ENCODE peak calls at places on chromosomes 7 and 10, in seven cellular contexts. One of them, this sample, is unnamed.
A peak's percentile ranks its signal among the peaks of the same experiment; 100 is the strongest.

GRCh38 chr7:66591801-66592596 is 36.7 kb upstream of the KCTD7 start:
- DNase-seq in fibroblast of gingiva: peak; percentile 84
- DNase-seq in HuH-7: peak; percentile 99
- DNase-seq in IMR-90: peak; percentile 90
- DNase-seq in activated CD4-positive, alpha-beta T cell treated with anti-CD3 and anti-CD28 coated beads for 36 hours: peak; percentile 96
- DNase-seq in AG09309: no peak
- DNase-seq in DMS79 treated with DMSO at 0.1 percent for 48 hours: peak; percentile 76
- DNase-seq in this sample: peak; percentile 92

GRCh38 chr10:88901610-88902327 is 21.7 kb downstream of the STAMBPL1 start:
- DNase-seq in DMS79 treated with DMSO at 0.1 percent for 48 hours: no peak
- DNase-seq in HuH-7: no peak
- DNase-seq in fibroblast of gingiva: no peak
- DNase-seq in IMR-90: peak; percentile 80
- DNase-seq in AG09309: no peak
- DNase-seq in activated CD4-positive, alpha-beta T cell treated with anti-CD3 and anti-CD28 coated beads for 36 hours: peak; percentile 16
- DNase-seq in this sample: no peak

GRCh38 chr7:7565746-7566650 is 686 bp upstream of the MIOS start:
- DNase-seq in fibroblast of gingiva: no peak
- DNase-seq in DMS79 treated with DMSO at 0.1 percent for 48 hours: no peak
- DNase-seq in HuH-7: no peak
- DNase-seq in activated CD4-positive, alpha-beta T cell treated with anti-CD3 and anti-CD28 coated beads for 36 hours: no peak
- DNase-seq in IMR-90: no peak
- DNase-seq in AG09309: no peak
- DNase-seq in this sample: no peak

GRCh38 chr10:118970770-118971169 is 58.7 kb upstream of the NANOS1 start:
- DNase-seq in fibroblast of gingiva: no peak
- DNase-seq in DMS79 treated with DMSO at 0.1 percent for 48 hours: no peak
- DNase-seq in HuH-7: no peak
- DNase-seq in activated CD4-positive, alpha-beta T cell treated with anti-CD3 and anti-CD28 coated beads for 36 hours: no peak
- DNase-seq in AG09309: no peak
- DNase-seq in IMR-90: no peak
- DNase-seq in this sample: no peak

GRCh38 chr10:94412439-94412838 is 10.1 kb downstream of the TBC1D12 start:
- DNase-seq in activated CD4-positive, alpha-beta T cell treated with anti-CD3 and anti-CD28 coated beads for 36 hours: no peak
- DNase-seq in fibroblast of gingiva: peak; percentile 54
- DNase-seq in DMS79 treated with DMSO at 0.1 percent for 48 hours: no peak
- DNase-seq in AG09309: no peak
- DNase-seq in IMR-90: peak; percentile 68
- DNase-seq in HuH-7: no peak
- DNase-seq in this sample: no peak

GRCh38 chr7:5689118-5689517 is 92.3 kb downstream of the RNF216 start:
- DNase-seq in DMS79 treated with DMSO at 0.1 percent for 48 hours: no peak
- DNase-seq in activated CD4-positive, alpha-beta T cell treated with anti-CD3 and anti-CD28 coated beads for 36 hours: peak; percentile 83
- DNase-seq in fibroblast of gingiva: peak; percentile 65
- DNase-seq in AG09309: no peak
- DNase-seq in IMR-90: peak; percentile 69
- DNase-seq in HuH-7: no peak
- DNase-seq in this sample: no peak

GRCh38 chr10:132389631-132390454 is 7.2 kb upstream of the PWWP2B start:
- DNase-seq in HuH-7: no peak
- DNase-seq in DMS79 treated with DMSO at 0.1 percent for 48 hours: peak; percentile 6
- DNase-seq in IMR-90: no peak
- DNase-seq in AG09309: no peak
- DNase-seq in activated CD4-positive, alpha-beta T cell treated with anti-CD3 and anti-CD28 coated beads for 36 hours: no peak
- DNase-seq in fibroblast of gingiva: peak; percentile 45
- DNase-seq in this sample: peak; percentile 9

GRCh38 chr7:92915348-92915747 is 79.0 kb upstream of the CDK6 start:
- DNase-seq in AG09309: no peak
- DNase-seq in IMR-90: no peak
- DNase-seq in activated CD4-positive, alpha-beta T cell treated with anti-CD3 and anti-CD28 coated beads for 36 hours: no peak
- DNase-seq in HuH-7: no peak
- DNase-seq in fibroblast of gingiva: no peak
- DNase-seq in DMS79 treated with DMSO at 0.1 percent for 48 hours: no peak
- DNase-seq in this sample: no peak

GRCh38 chr10:121812031-121812430 is 115.8 kb downstream of the ATE1 start:
- DNase-seq in DMS79 treated with DMSO at 0.1 percent for 48 hours: no peak
- DNase-seq in IMR-90: no peak
- DNase-seq in HuH-7: no peak
- DNase-seq in fibroblast of gingiva: no peak
- DNase-seq in activated CD4-positive, alpha-beta T cell treated with anti-CD3 and anti-CD28 coated beads for 36 hours: no peak
- DNase-seq in AG09309: no peak
- DNase-seq in this sample: no peak

GRCh38 chr7:121330053-121330833 is 1.4 kb downstream of the WNT16 start:
- DNase-seq in activated CD4-positive, alpha-beta T cell treated with anti-CD3 and anti-CD28 coated beads for 36 hours: peak; percentile 14
- DNase-seq in DMS79 treated with DMSO at 0.1 percent for 48 hours: no peak
- DNase-seq in HuH-7: no peak
- DNase-seq in fibroblast of gingiva: no peak
- DNase-seq in AG09309: no peak
- DNase-seq in IMR-90: no peak
- DNase-seq in this sample: no peak

GRCh38 chr10:129959544-129960492 is 4.3 kb downstream of the EBF3 start:
- DNase-seq in AG09309: no peak
- DNase-seq in DMS79 treated with DMSO at 0.1 percent for 48 hours: no peak
- DNase-seq in activated CD4-positive, alpha-beta T cell treated with anti-CD3 and anti-CD28 coated beads for 36 hours: no peak
- DNase-seq in IMR-90: no peak
- DNase-seq in HuH-7: no peak
- DNase-seq in fibroblast of gingiva: no peak
- DNase-seq in this sample: peak; percentile 62

GRCh38 chr7:147605326-147605725 is 985.2 kb upstream of the C7orf33 start:
- DNase-seq in IMR-90: no peak
- DNase-seq in DMS79 treated with DMSO at 0.1 percent for 48 hours: no peak
- DNase-seq in HuH-7: no peak
- DNase-seq in fibroblast of gingiva: no peak
- DNase-seq in activated CD4-positive, alpha-beta T cell treated with anti-CD3 and anti-CD28 coated beads for 36 hours: no peak
- DNase-seq in AG09309: no peak
- DNase-seq in this sample: no peak

GRCh38 chr7:133585003-133585668 is 332.3 kb downstream of the EXOC4 start:
- DNase-seq in fibroblast of gingiva: no peak
- DNase-seq in HuH-7: no peak
- DNase-seq in DMS79 treated with DMSO at 0.1 percent for 48 hours: no peak
- DNase-seq in AG09309: no peak
- DNase-seq in IMR-90: no peak
- DNase-seq in activated CD4-positive, alpha-beta T cell treated with anti-CD3 and anti-CD28 coated beads for 36 hours: no peak
- DNase-seq in this sample: no peak

GRCh38 chr10:44946201-44946600 is 13.4 kb upstream of the RASSF4 start:
- DNase-seq in HuH-7: no peak
- DNase-seq in IMR-90: peak; percentile 63
- DNase-seq in fibroblast of gingiva: no peak
- DNase-seq in DMS79 treated with DMSO at 0.1 percent for 48 hours: no peak
- DNase-seq in AG09309: no peak
- DNase-seq in activated CD4-positive, alpha-beta T cell treated with anti-CD3 and anti-CD28 coated beads for 36 hours: no peak
- DNase-seq in this sample: no peak

GRCh38 chr10:120732067-120732466 is 119.1 kb upstream of the WDR11 start:
- DNase-seq in DMS79 treated with DMSO at 0.1 percent for 48 hours: no peak
- DNase-seq in fibroblast of gingiva: no peak
- DNase-seq in AG09309: no peak
- DNase-seq in activated CD4-positive, alpha-beta T cell treated with anti-CD3 and anti-CD28 coated beads for 36 hours: no peak
- DNase-seq in HuH-7: no peak
- DNase-seq in IMR-90: no peak
- DNase-seq in this sample: no peak

GRCh38 chr7:91126762-91127161 is 137.5 kb upstream of the FZD1 start:
- DNase-seq in IMR-90: no peak
- DNase-seq in HuH-7: no peak
- DNase-seq in AG09309: no peak
- DNase-seq in activated CD4-positive, alpha-beta T cell treated with anti-CD3 and anti-CD28 coated beads for 36 hours: no peak
- DNase-seq in fibroblast of gingiva: no peak
- DNase-seq in DMS79 treated with DMSO at 0.1 percent for 48 hours: no peak
- DNase-seq in this sample: no peak

GRCh38 chr7:155418941-155419755 is 38.8 kb upstream of the EN2 start:
- DNase-seq in activated CD4-positive, alpha-beta T cell treated with anti-CD3 and anti-CD28 coated beads for 36 hours: no peak
- DNase-seq in DMS79 treated with DMSO at 0.1 percent for 48 hours: no peak
- DNase-seq in fibroblast of gingiva: no peak
- DNase-seq in IMR-90: no peak
- DNase-seq in HuH-7: no peak
- DNase-seq in AG09309: no peak
- DNase-seq in this sample: no peak

GRCh38 chr10:112952282-112952991 is 2.4 kb downstream of the TCF7L2 start:
- DNase-seq in AG09309: no peak
- DNase-seq in IMR-90: peak; percentile 38
- DNase-seq in fibroblast of gingiva: no peak
- DNase-seq in HuH-7: no peak
- DNase-seq in DMS79 treated with DMSO at 0.1 percent for 48 hours: no peak
- DNase-seq in activated CD4-positive, alpha-beta T cell treated with anti-CD3 and anti-CD28 coated beads for 36 hours: peak; percentile 16
- DNase-seq in this sample: no peak

GRCh38 chr7:2945171-2945570 is 98.5 kb downstream of the CARD11 start:
- DNase-seq in DMS79 treated with DMSO at 0.1 percent for 48 hours: no peak
- DNase-seq in AG09309: no peak
- DNase-seq in HuH-7: no peak
- DNase-seq in fibroblast of gingiva: no peak
- DNase-seq in activated CD4-positive, alpha-beta T cell treated with anti-CD3 and anti-CD28 coated beads for 36 hours: peak; percentile 2
- DNase-seq in IMR-90: no peak
- DNase-seq in this sample: no peak

GRCh38 chr10:92573091-92573797 is 649 bp downstream of the IDE start:
- DNase-seq in IMR-90: peak; percentile 36
- DNase-seq in AG09309: no peak
- DNase-seq in DMS79 treated with DMSO at 0.1 percent for 48 hours: peak; percentile 6
- DNase-seq in activated CD4-positive, alpha-beta T cell treated with anti-CD3 and anti-CD28 coated beads for 36 hours: peak; percentile 70
- DNase-seq in HuH-7: peak; percentile 21
- DNase-seq in fibroblast of gingiva: peak; percentile 46
- DNase-seq in this sample: no peak

GRCh38 chr7:130891254-130892094 is 157.5 kb upstream of the KLF14 start:
- DNase-seq in AG09309: peak; percentile 85
- DNase-seq in fibroblast of gingiva: peak; percentile 96
- DNase-seq in DMS79 treated with DMSO at 0.1 percent for 48 hours: no peak
- DNase-seq in activated CD4-positive, alpha-beta T cell treated with anti-CD3 and anti-CD28 coated beads for 36 hours: peak; percentile 8
- DNase-seq in HuH-7: no peak
- DNase-seq in IMR-90: peak; percentile 96
- DNase-seq in this sample: peak; percentile 88

GRCh38 chr10:4431114-4431862 is 394.7 kb upstream of the AKR1E2 start:
- DNase-seq in activated CD4-positive, alpha-beta T cell treated with anti-CD3 and anti-CD28 coated beads for 36 hours: no peak
- DNase-seq in fibroblast of gingiva: peak; percentile 17
- DNase-seq in HuH-7: no peak
- DNase-seq in IMR-90: peak; percentile 88
- DNase-seq in DMS79 treated with DMSO at 0.1 percent for 48 hours: no peak
- DNase-seq in AG09309: peak; percentile 18
- DNase-seq in this sample: no peak

GRCh38 chr10:30454744-30455498 is 20.9 kb downstream of the MAP3K8 start:
- DNase-seq in activated CD4-positive, alpha-beta T cell treated with anti-CD3 and anti-CD28 coated beads for 36 hours: no peak
- DNase-seq in fibroblast of gingiva: peak; percentile 97
- DNase-seq in DMS79 treated with DMSO at 0.1 percent for 48 hours: no peak
- DNase-seq in HuH-7: no peak
- DNase-seq in IMR-90: peak; percentile 86
- DNase-seq in AG09309: peak; percentile 90
- DNase-seq in this sample: no peak

GRCh38 chr10:21479553-21480315 is 45.7 kb downstream of the SKIDA1 start:
- DNase-seq in DMS79 treated with DMSO at 0.1 percent for 48 hours: no peak
- DNase-seq in HuH-7: no peak
- DNase-seq in IMR-90: no peak
- DNase-seq in activated CD4-positive, alpha-beta T cell treated with anti-CD3 and anti-CD28 coated beads for 36 hours: no peak
- DNase-seq in AG09309: no peak
- DNase-seq in fibroblast of gingiva: no peak
- DNase-seq in this sample: no peak

GRCh38 chr10:96442017-96442643 is 71.6 kb downstream of the TLL2 start:
- DNase-seq in IMR-90: no peak
- DNase-seq in activated CD4-positive, alpha-beta T cell treated with anti-CD3 and anti-CD28 coated beads for 36 hours: no peak
- DNase-seq in fibroblast of gingiva: no peak
- DNase-seq in AG09309: no peak
- DNase-seq in HuH-7: no peak
- DNase-seq in DMS79 treated with DMSO at 0.1 percent for 48 hours: no peak
- DNase-seq in this sample: no peak

GRCh38 chr7:40595129-40595528 is 460.3 kb downstream of the SUGCT start:
- DNase-seq in AG09309: no peak
- DNase-seq in fibroblast of gingiva: no peak
- DNase-seq in DMS79 treated with DMSO at 0.1 percent for 48 hours: no peak
- DNase-seq in HuH-7: no peak
- DNase-seq in IMR-90: peak; percentile 28
- DNase-seq in activated CD4-positive, alpha-beta T cell treated with anti-CD3 and anti-CD28 coated beads for 36 hours: no peak
- DNase-seq in this sample: no peak

GRCh38 chr10:76184647-76185046 is 753.2 kb downstream of the LRMDA start:
- DNase-seq in IMR-90: no peak
- DNase-seq in DMS79 treated with DMSO at 0.1 percent for 48 hours: no peak
- DNase-seq in HuH-7: no peak
- DNase-seq in fibroblast of gingiva: no peak
- DNase-seq in activated CD4-positive, alpha-beta T cell treated with anti-CD3 and anti-CD28 coated beads for 36 hours: no peak
- DNase-seq in AG09309: no peak
- DNase-seq in this sample: no peak

GRCh38 chr10:6396652-6397051 is 183.4 kb downstream of the PRKCQ start:
- DNase-seq in DMS79 treated with DMSO at 0.1 percent for 48 hours: no peak
- DNase-seq in HuH-7: no peak
- DNase-seq in AG09309: peak; percentile 94
- DNase-seq in activated CD4-positive, alpha-beta T cell treated with anti-CD3 and anti-CD28 coated beads for 36 hours: no peak
- DNase-seq in fibroblast of gingiva: peak; percentile 96
- DNase-seq in IMR-90: peak; percentile 85
- DNase-seq in this sample: no peak

GRCh38 chr10:21329995-21330627 is 195.4 kb downstream of the SKIDA1 start:
- DNase-seq in fibroblast of gingiva: peak; percentile 88
- DNase-seq in HuH-7: no peak
- DNase-seq in DMS79 treated with DMSO at 0.1 percent for 48 hours: no peak
- DNase-seq in IMR-90: peak; percentile 92
- DNase-seq in activated CD4-positive, alpha-beta T cell treated with anti-CD3 and anti-CD28 coated beads for 36 hours: no peak
- DNase-seq in AG09309: peak; percentile 74
- DNase-seq in this sample: peak; percentile 35

GRCh38 chr10:82887488-82887887 is 1012.5 kb downstream of the NRG3 start:
- DNase-seq in IMR-90: no peak
- DNase-seq in AG09309: no peak
- DNase-seq in activated CD4-positive, alpha-beta T cell treated with anti-CD3 and anti-CD28 coated beads for 36 hours: no peak
- DNase-seq in HuH-7: no peak
- DNase-seq in fibroblast of gingiva: no peak
- DNase-seq in DMS79 treated with DMSO at 0.1 percent for 48 hours: no peak
- DNase-seq in this sample: no peak

GRCh38 chr7:54769203-54769602 is 10.2 kb upstream of the SEC61G start:
- DNase-seq in HuH-7: no peak
- DNase-seq in DMS79 treated with DMSO at 0.1 percent for 48 hours: no peak
- DNase-seq in fibroblast of gingiva: no peak
- DNase-seq in AG09309: no peak
- DNase-seq in activated CD4-positive, alpha-beta T cell treated with anti-CD3 and anti-CD28 coated beads for 36 hours: no peak
- DNase-seq in IMR-90: peak; percentile 16
- DNase-seq in this sample: no peak

GRCh38 chr7:12942599-12942998 is 255.2 kb downstream of the ARL4A start:
- DNase-seq in DMS79 treated with DMSO at 0.1 percent for 48 hours: no peak
- DNase-seq in IMR-90: no peak
- DNase-seq in activated CD4-positive, alpha-beta T cell treated with anti-CD3 and anti-CD28 coated beads for 36 hours: no peak
- DNase-seq in HuH-7: peak; percentile 27
- DNase-seq in fibroblast of gingiva: no peak
- DNase-seq in AG09309: no peak
- DNase-seq in this sample: no peak

GRCh38 chr7:42319631-42320030 is 82.6 kb upstream of the GLI3 start:
- DNase-seq in IMR-90: no peak
- DNase-seq in DMS79 treated with DMSO at 0.1 percent for 48 hours: no peak
- DNase-seq in HuH-7: no peak
- DNase-seq in AG09309: no peak
- DNase-seq in activated CD4-positive, alpha-beta T cell treated with anti-CD3 and anti-CD28 coated beads for 36 hours: no peak
- DNase-seq in fibroblast of gingiva: no peak
- DNase-seq in this sample: no peak

GRCh38 chr10:77163670-77164348 is 473.8 kb downstream of the KCNMA1 start:
- DNase-seq in activated CD4-positive, alpha-beta T cell treated with anti-CD3 and anti-CD28 coated beads for 36 hours: no peak
- DNase-seq in fibroblast of gingiva: peak; percentile 93
- DNase-seq in DMS79 treated with DMSO at 0.1 percent for 48 hours: no peak
- DNase-seq in IMR-90: peak; percentile 99
- DNase-seq in AG09309: peak; percentile 89
- DNase-seq in HuH-7: no peak
- DNase-seq in this sample: peak; percentile 75

GRCh38 chr7:113159746-113160339 is 41.5 kb upstream of the SMIM30 start:
- DNase-seq in DMS79 treated with DMSO at 0.1 percent for 48 hours: peak; percentile 3
- DNase-seq in fibroblast of gingiva: peak; percentile 20
- DNase-seq in HuH-7: peak; percentile 59
- DNase-seq in AG09309: peak; percentile 4
- DNase-seq in IMR-90: peak; percentile 45
- DNase-seq in activated CD4-positive, alpha-beta T cell treated with anti-CD3 and anti-CD28 coated beads for 36 hours: peak; percentile 27
- DNase-seq in this sample: no peak